ENCODE peak calls at places on chromosomes 6 and 20, in eight cellular contexts. A is iPS DF 6.9, S is ascending aorta, B is thyroid gland, C is MM.1S, P is suprapubic skin, L is testis, Q is DND-41. I is an unnamed sample.

GRCh38 chr6:62971976-62972658 is 239.2 kb upstream of the FKBP1C start:
- DNase-seq in A (no peak), S (no peak), B (no peak), C (no peak), P (no peak), L (no peak), Q (no peak), I (no peak)

GRCh38 chr6:30686908-30687658 is 638 bp upstream of the PPP1R18 start:
- DNase-seq in A (no peak), S (peak; percentile 98), B (peak; percentile 87), C (peak; percentile 61), P (peak; percentile 98), L (peak; percentile 90), Q (peak; percentile 92), I (peak; percentile 45)

GRCh38 chr20:3924304-3925112 is 35.3 kb downstream of the PANK2 start:
- DNase-seq in A (no peak), S (no peak), B (no peak), C (no peak), P (no peak), L (peak; percentile 37), Q (no peak), I (no peak)

GRCh38 chr6:1608976-1609661 is 596 bp upstream of the FOXC1 start:
- DNase-seq in A (no peak), S (peak; percentile 88), B (peak; percentile 36), C (no peak), P (no peak), L (no peak), Q (no peak), I (no peak)

GRCh38 chr6:152091201-152091600 is 283.7 kb downstream of the ESR1 start:
- DNase-seq in A (no peak), S (no peak), B (no peak), C (no peak), P (no peak), L (no peak), Q (no peak), I (no peak)

GRCh38 chr20:1528811-1529210 is 28.7 kb downstream of the SIRPD start:
- DNase-seq in A (no peak), S (no peak), B (no peak), C (no peak), P (no peak), L (no peak), Q (no peak), I (no peak)

GRCh38 chr6:116954335-116954734 is 77.3 kb downstream of the RFX6 start:
- DNase-seq in A (no peak), S (no peak), B (no peak), C (no peak), P (no peak), L (no peak), Q (no peak), I (no peak)

GRCh38 chr6:43192911-43193310 is 10.9 kb downstream of the CUL9 start:
- DNase-seq in A (no peak), S (no peak), B (no peak), C (no peak), P (peak; percentile 60), L (no peak), Q (no peak), I (no peak)

GRCh38 chr20:60049601-60050000 is 91.4 kb downstream of the CDH26 start:
- DNase-seq in A (no peak), S (no peak), B (no peak), C (no peak), P (no peak), L (no peak), Q (no peak), I (no peak)

GRCh38 chr6:133947302-133947900 is 5.6 kb upstream of the TBPL1 start:
- DNase-seq in A (no peak), S (no peak), B (peak; percentile 39), C (no peak), P (no peak), L (no peak), Q (no peak), I (no peak)

GRCh38 chr20:34713194-34713943 is 9.2 kb downstream of the TP53INP2 start:
- DNase-seq in A (no peak), S (no peak), B (no peak), C (no peak), P (no peak), L (peak; percentile 28), Q (no peak), I (no peak)

GRCh38 chr6:145310116-145310515 is 425.2 kb downstream of the EPM2A start:
- DNase-seq in A (no peak), S (no peak), B (no peak), C (no peak), P (no peak), L (no peak), Q (no peak), I (no peak)

GRCh38 chr6:12911387-12911960 is 194.9 kb downstream of the PHACTR1 start:
- DNase-seq in A (no peak), S (no peak), B (no peak), C (peak; percentile 48), P (no peak), L (no peak), Q (no peak), I (no peak)

DNA sequence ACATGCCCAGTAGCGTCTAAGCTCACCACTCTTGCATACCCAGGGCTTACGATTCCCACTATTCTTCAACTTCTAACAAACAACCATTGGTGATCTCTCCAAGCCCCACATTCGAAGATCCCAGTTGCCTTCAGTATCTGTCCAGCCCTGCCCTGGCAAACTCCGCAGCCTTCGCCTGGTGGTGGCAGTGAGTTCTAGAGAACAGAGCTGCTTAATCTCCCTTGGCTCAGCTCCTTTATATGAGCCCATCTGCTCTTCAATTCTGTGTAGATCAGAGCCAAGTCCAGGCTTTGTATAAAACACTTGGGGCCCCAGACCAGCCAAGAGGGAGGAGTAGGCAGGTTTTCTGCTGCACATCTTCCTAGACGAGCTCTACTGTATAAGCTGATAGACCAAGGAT is 193.3 kb downstream of the PHACTR1 start:
- DNase-seq in A (no peak), S (no peak), B (no peak), C (no peak), P (no peak), L (no peak), Q (no peak), I (no peak)
- H3K4me3 ChIP-seq in A (no peak overlapping the region), S (no peak overlapping the region), B (no peak overlapping the region), C (no peak overlapping the region), P (no peak overlapping the region), L (no peak overlapping the region), Q (no peak overlapping the region), I (no peak overlapping the region)

GRCh38 chr20:46089076-46089337 is 755 bp downstream of the NCOA5 start:
- DNase-seq in A (no peak), S (no peak), B (no peak), C (no peak), P (no peak), L (no peak), Q (no peak), I (no peak)

GRCh38 chr20:46089338-46090094 is at the start of gene NCOA5:
- DNase-seq in A (peak; percentile 87), S (peak; percentile 97), B (peak; percentile 96), C (peak; percentile 96), P (peak; percentile 96), L (peak; percentile 98), Q (peak; percentile 98), I (peak; percentile 96)

GRCh38 chr20:46088409-46089075 is 1.2 kb downstream of the NCOA5 start:
- DNase-seq in A (no peak), S (no peak), B (peak; percentile 37), C (peak; percentile 45), P (no peak), L (no peak), Q (peak; percentile 22), I (peak; percentile 4)

GRCh38 chr20:46084805-46085792 is 4.7 kb downstream of the NCOA5 start:
- DNase-seq in A (no peak), S (no peak), B (no peak), C (no peak), P (no peak), L (no peak), Q (no peak), I (no peak)

DNA sequence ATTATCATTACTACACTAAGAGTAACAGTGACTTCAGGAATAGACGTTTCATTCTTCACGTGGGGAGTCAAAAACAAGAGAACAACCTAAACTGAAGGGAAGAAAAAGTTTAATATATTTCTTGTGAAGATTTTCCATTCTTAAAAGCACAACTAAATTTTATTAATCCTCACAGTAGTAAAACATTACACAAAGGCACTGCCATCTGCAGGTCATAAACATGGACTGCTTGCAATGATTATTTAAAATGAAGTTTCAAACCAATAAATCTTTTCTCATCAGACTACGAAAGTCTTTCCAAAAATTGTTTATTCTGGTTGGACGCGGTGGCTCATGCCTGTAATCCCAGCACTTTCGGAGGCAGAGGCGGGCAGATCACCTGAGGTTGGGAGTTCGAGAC is 2.6 kb downstream of the NCOA5 start:
- DNase-seq in A (no peak), S (no peak), B (no peak), C (no peak), P (no peak), L (no peak), Q (no peak), I (peak; percentile 15)
- H3K27ac ChIP-seq in A (no peak overlapping the region), S (no peak overlapping the region), B (no peak overlapping the region), C (no peak overlapping the region), P (no peak overlapping the region), L (no peak overlapping the region), Q (no peak overlapping the region), I (no peak overlapping the region)

GRCh38 chr6:137820952-137821351 is 46.1 kb upstream of the TNFAIP3 start:
- DNase-seq in A (no peak), S (no peak), B (no peak), C (no peak), P (no peak), L (no peak), Q (no peak), I (no peak)

GRCh38 chr6:137827411-137827940 is 39.6 kb upstream of the TNFAIP3 start:
- DNase-seq in A (no peak), S (no peak), B (no peak), C (no peak), P (no peak), L (no peak), Q (no peak), I (no peak)

GRCh38 chr6:137823826-137824501 is 43.1 kb upstream of the TNFAIP3 start:
- DNase-seq in A (no peak), S (peak; percentile 79), B (peak; percentile 27), C (no peak), P (peak; percentile 81), L (peak; percentile 50), Q (peak; percentile 55), I (peak; percentile 90)

GRCh38 chr6:137821486-137821885 is 45.6 kb upstream of the TNFAIP3 start:
- DNase-seq in A (no peak), S (no peak), B (no peak), C (no peak), P (no peak), L (no peak), Q (no peak), I (no peak)

GRCh38 chr6:137824502-137824879 is 42.6 kb upstream of the TNFAIP3 start:
- DNase-seq in A (no peak), S (no peak), B (no peak), C (no peak), P (no peak), L (no peak), Q (no peak), I (peak; percentile 60)
- H3K4me3 ChIP-seq in A (no peak overlapping the region), S (no peak overlapping the region), B (no peak overlapping the region), C (no peak overlapping the region), P (no peak overlapping the region), L (no peak overlapping the region), Q (peak overlapping the region; percentile 31), I (peak overlapping the region; percentile 77)

DNA sequence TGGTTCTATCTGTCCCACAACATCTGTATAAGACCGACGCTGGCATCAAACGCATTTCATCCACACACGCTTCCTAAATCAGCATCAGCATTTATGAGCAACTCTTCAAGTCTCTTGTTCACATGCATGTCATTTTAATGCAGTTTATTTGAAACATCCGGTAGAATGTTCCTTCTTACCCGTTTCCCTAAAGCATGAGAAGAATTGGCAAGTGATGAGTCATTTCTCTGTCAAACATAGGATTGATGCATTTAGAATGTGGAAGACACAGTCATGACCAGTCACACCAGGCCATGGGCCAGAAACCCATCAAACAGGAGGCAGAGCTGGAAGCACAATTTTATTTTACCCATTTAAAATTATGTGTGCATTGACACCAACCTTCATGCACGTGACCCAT is 122.8 kb downstream of the UST start:
- DNase-seq in A (no peak), S (no peak), B (no peak), C (no peak), P (no peak), L (no peak), Q (no peak), I (no peak)
- H3K27ac ChIP-seq in A (no peak overlapping the region), S (no peak overlapping the region), B (no peak overlapping the region), C (no peak overlapping the region), P (no peak overlapping the region), L (no peak overlapping the region), Q (no peak overlapping the region), I (no peak overlapping the region)